ENCODE peak calls at places on chromosomes 4 and X, in eight cellular contexts. J, L, R, G, Q, Y, E and H are unnamed samples.

GRCh38 chrX:40579880-40580536 is 762 bp upstream of the ATP6AP2 start:
- DNase-seq in J (no peak), L (no peak), R (no peak), G (no peak), Q (peak), Y (no peak), E (no peak), H (no peak)

GRCh38 chr4:124633285-124633941 is 79.1 kb downstream of the ANKRD50 start:
- DNase-seq in J (no peak), L (no peak), R (no peak), G (no peak), Q (no peak), Y (no peak), E (no peak), H (no peak)

GRCh38 chrX:3191186-3191585 is 149.9 kb downstream of the ARSF start:
- DNase-seq in J (no peak), L (no peak), R (no peak), G (no peak), Q (no peak), Y (no peak), E (no peak), H (no peak)

GRCh38 chrX:155880586-155881157 is 473 bp upstream of the VAMP7 start:
- DNase-seq in J (no peak), L (no peak), R (no peak), G (no peak), Q (peak), Y (no peak), E (no peak), H (no peak)

GRCh38 chrX:41334866-41335589 is 1.1 kb downstream of the DDX3X start:
- DNase-seq in J (peak), L (peak), R (peak), G (no peak), Q (peak), Y (peak), E (no peak), H (peak)

GRCh38 chrX:44483965-44484606 is 58.6 kb downstream of the FUNDC1 start:
- DNase-seq in J (no peak), L (no peak), R (no peak), G (no peak), Q (no peak), Y (no peak), E (no peak), H (no peak)

GRCh38 chr4:118835896-118836762 is at the start of gene SEC24D:
- DNase-seq in J (peak), L (peak), R (peak), G (no peak), Q (peak), Y (peak), E (peak), H (peak)

GRCh38 chr4:116092961-116093360 is 979.5 kb upstream of the NDST4 start:
- DNase-seq in J (no peak), L (no peak), R (no peak), G (no peak), Q (no peak), Y (no peak), E (no peak), H (no peak)

GRCh38 chr4:25313194-25313895 is 771 bp downstream of the ZCCHC4 start:
- DNase-seq in J (no peak), L (no peak), R (no peak), G (no peak), Q (no peak), Y (no peak), E (no peak), H (no peak)

GRCh38 chr4:2372488-2373030 is 45.9 kb downstream of the ZFYVE28 start:
- DNase-seq in J (no peak), L (no peak), R (no peak), G (no peak), Q (no peak), Y (no peak), E (no peak), H (no peak)

GRCh38 chr4:95956094-95956493 is 116.2 kb downstream of the PDHA2 start:
- DNase-seq in J (no peak), L (no peak), R (no peak), G (no peak), Q (no peak), Y (no peak), E (no peak), H (no peak)

GRCh38 chr4:56757270-56757746 is 64.2 kb downstream of the SPINK2 start:
- DNase-seq in J (no peak), L (no peak), R (no peak), G (no peak), Q (peak), Y (peak), E (peak), H (no peak)

GRCh38 chr4:100348472-100348871 is 158.2 kb upstream of the DDIT4L start:
- DNase-seq in J (no peak), L (no peak), R (no peak), G (no peak), Q (no peak), Y (no peak), E (no peak), H (no peak)

GRCh38 chr4:182917182-182918043 is at the start of gene DCTD:
- DNase-seq in J (peak), L (peak), R (peak), G (no peak), Q (peak), Y (peak), E (peak), H (peak)

GRCh38 chrX:135396109-135396508 is 25.6 kb upstream of the SMIM10L2A start:
- DNase-seq in J (peak), L (no peak), R (no peak), G (no peak), Q (no peak), Y (no peak), E (no peak), H (no peak)

GRCh38 chr4:31328921-31329320 is 608.8 kb downstream of the PCDH7 start:
- DNase-seq in J (no peak), L (no peak), R (no peak), G (no peak), Q (no peak), Y (no peak), E (no peak), H (no peak)

DNA sequence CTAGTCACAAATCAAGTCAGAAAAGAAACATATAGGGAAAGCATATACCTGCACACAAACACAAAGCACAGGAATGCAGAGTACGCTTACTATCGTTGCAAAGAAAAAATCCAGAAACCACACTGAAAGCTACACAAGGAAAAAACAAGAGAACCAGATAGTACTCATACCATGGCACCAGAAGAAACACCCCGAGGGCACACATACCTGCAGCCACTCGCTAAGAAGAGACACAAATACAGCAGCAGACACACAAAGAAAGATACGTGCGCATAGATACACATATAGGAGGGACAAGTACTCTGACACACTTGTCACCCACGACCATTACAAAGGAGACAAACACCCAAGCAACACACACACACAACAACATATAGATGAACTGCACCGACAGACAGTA is 1.4 kb upstream of the SLC38A5 start:
- DNase-seq in J (no peak), L (no peak), R (no peak), G (no peak), Q (no peak), Y (no peak), E (no peak), H (no peak)
- TF ChIP-seq CTCF in J (no peak), L (no peak), R (no peak), G (no peak), Q (no peak), Y (no peak), E (no peak), H (no peak)

GRCh38 chrX:67781132-67781531 is 237.3 kb downstream of the AR start:
- DNase-seq in J (no peak), L (no peak), R (no peak), G (no peak), Q (no peak), Y (no peak), E (no peak), H (no peak)
- TF ChIP-seq CTCF in J (peak), L (no peak), R (peak), G (no peak), Q (no peak), Y (no peak), E (no peak), H (no peak)

GRCh38 chr4:110049951-110050925 is 137.6 kb downstream of the EGF start:
- DNase-seq in J (peak), L (peak), R (no peak), G (peak), Q (peak), Y (peak), E (peak), H (peak)
- TF ChIP-seq CTCF in J (peak), L (no peak), R (peak), G (peak), Q (peak), Y (peak), E (peak), H (peak)

GRCh38 chr4:185204238-185204910 is 574 bp upstream of the CFAP97 start:
- DNase-seq in J (no peak), L (no peak), R (no peak), G (no peak), Q (no peak), Y (no peak), E (no peak), H (no peak)
- TF ChIP-seq CTCF in J (no peak), L (no peak), R (no peak), G (no peak), Q (no peak), Y (no peak), E (no peak), H (no peak)

GRCh38 chr4:15001248-15001824 is 945 bp upstream of the CPEB2 start:
- DNase-seq in J (peak), L (peak), R (peak), G (no peak), Q (no peak), Y (peak), E (peak), H (peak)
- TF ChIP-seq CTCF in J (no peak), L (no peak), R (no peak), G (peak), Q (peak), Y (no peak), E (no peak), H (no peak)

GRCh38 chr4:120809518-120809917 is 113.0 kb downstream of the PRDM5 start:
- DNase-seq in J (no peak), L (no peak), R (no peak), G (no peak), Q (no peak), Y (no peak), E (no peak), H (no peak)
- TF ChIP-seq CTCF in J (no peak), L (no peak), R (no peak), G (peak), Q (no peak), Y (no peak), E (no peak), H (no peak)

DNA sequence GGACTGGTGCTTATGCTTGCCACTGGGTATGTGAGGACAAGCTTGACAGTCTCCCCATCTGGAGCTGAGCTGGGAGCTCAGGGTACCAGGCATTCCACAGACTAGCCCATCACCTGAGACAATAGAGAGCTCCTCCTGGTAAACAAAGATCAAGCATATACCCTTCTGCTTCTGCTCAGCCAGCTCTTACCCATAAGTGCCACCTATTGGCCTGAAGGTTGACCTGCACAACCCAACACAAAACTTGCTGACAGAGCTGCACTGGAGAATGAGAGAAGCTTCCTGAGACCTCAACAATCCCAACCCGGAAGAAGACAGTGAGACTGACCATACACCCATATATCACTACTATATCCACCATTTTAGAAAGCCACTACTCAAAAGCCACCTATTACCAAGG is 1049.2 kb upstream of the INTU start:
- DNase-seq in J (no peak), L (peak), R (no peak), G (no peak), Q (no peak), Y (no peak), E (no peak), H (no peak)
- TF ChIP-seq CTCF in J (no peak), L (no peak), R (no peak), G (no peak), Q (no peak), Y (peak), E (no peak), H (no peak)

DNA sequence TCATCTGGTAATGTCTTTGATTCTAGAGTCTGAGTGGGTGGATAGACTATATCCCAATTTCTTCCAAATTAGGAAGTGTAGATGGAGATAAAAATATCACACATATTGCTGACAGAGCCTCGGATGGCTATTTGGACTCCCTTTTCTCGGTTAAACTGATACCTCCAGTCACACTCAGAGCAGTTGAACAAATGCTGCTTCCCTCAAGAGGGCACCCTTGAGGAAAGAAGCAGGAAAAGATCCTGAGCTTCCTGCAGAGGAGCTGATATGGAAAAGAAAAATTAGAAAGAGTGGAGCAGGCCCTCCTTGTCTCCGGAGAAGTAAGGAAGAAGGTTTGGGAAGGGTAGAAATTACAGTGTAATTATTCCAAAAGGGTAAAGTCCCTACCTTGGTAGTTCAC is 96.2 kb upstream of the CCSER1 start:
- DNase-seq in J (no peak), L (peak), R (no peak), G (no peak), Q (no peak), Y (no peak), E (no peak), H (no peak)
- TF ChIP-seq CTCF in J (no peak), L (peak), R (no peak), G (no peak), Q (no peak), Y (no peak), E (no peak), H (no peak)

GRCh38 chr4:47913858-47914218 is 545 bp downstream of the NFXL1 start:
- DNase-seq in J (peak), L (peak), R (peak), G (no peak), Q (peak), Y (peak), E (peak), H (peak)
- TF ChIP-seq CTCF in J (no peak), L (no peak), R (no peak), G (no peak), Q (no peak), Y (no peak), E (no peak), H (no peak)